ENCODE peak calls at places on chromosomes 16 and 17, in four cellular contexts. O is esophagus muscularis mucosa, V is transverse colon, F is tibial nerve. D is an unnamed sample.

GRCh38 chr17:80817861-80818260 is 173.8 kb upstream of the CHMP6 start:
- DNase-seq in O (no peak), F (no peak), V (no peak), D (no peak)

GRCh38 chr16:56986361-56986760 is 3.0 kb upstream of the NLRC5 start:
- DNase-seq in F (no peak), O (no peak), V (no peak), D (no peak)

GRCh38 chr17:61496957-61497653 is 44.9 kb downstream of the TBX4 start:
- DNase-seq in V (no peak), O (no peak), F (no peak), D (no peak)

GRCh38 chr16:86355538-86355937 is 154.8 kb upstream of the FOXF1 start:
- DNase-seq in O (no peak), V (no peak), F (no peak), D (no peak)

GRCh38 chr17:40482722-40483121 is 18.7 kb downstream of the TNS4 start:
- DNase-seq in V (no peak), F (no peak), O (no peak), D (no peak)

GRCh38 chr17:40350410-40351184 is 13.9 kb downstream of the GJD3 start:
- DNase-seq in V (no peak), O (no peak), F (no peak), D (peak; percentile 31)

GRCh38 chr16:79402920-79403319 is 197.6 kb downstream of the MAF start:
- DNase-seq in F (no peak), V (no peak), O (no peak), D (no peak)

GRCh38 chr17:538096-538973 is 176.3 kb downstream of the VPS53 start:
- DNase-seq in F (no peak), O (no peak), V (no peak), D (no peak)

GRCh38 chr16:62036101-62036806 is at the start of gene CDH8:
- DNase-seq in O (no peak), F (no peak), V (no peak), D (peak; percentile 8)

GRCh38 chr17:59838196-59838911 is 54.4 kb downstream of the TUBD1 start:
- DNase-seq in O (no peak), V (no peak), F (no peak), D (no peak)

GRCh38 chr16:86245351-86245750 is 265.0 kb upstream of the FOXF1 start:
- DNase-seq in O (no peak), F (no peak), V (no peak), D (no peak)

GRCh38 chr17:17526369-17526768 is 30.2 kb upstream of the RASD1 start:
- DNase-seq in O (no peak), V (no peak), F (no peak), D (peak; percentile 41)

GRCh38 chr17:71184716-71185115 is 936.1 kb upstream of the SOX9 start:
- DNase-seq in O (no peak), V (no peak), F (no peak), D (no peak)

GRCh38 chr16:81214745-81215166 is 23.7 kb upstream of the BCO1 start:
- DNase-seq in O (no peak), F (no peak), V (peak; percentile 15), D (no peak)

GRCh38 chr16:49348408-49349176 is 25.0 kb upstream of the C16orf78 start:
- DNase-seq in F (no peak), O (no peak), V (no peak), D (no peak)

GRCh38 chr17:78488156-78488555 is 89.0 kb downstream of the DNAH17 start:
- DNase-seq in V (no peak), F (no peak), O (no peak), D (no peak)

DNA sequence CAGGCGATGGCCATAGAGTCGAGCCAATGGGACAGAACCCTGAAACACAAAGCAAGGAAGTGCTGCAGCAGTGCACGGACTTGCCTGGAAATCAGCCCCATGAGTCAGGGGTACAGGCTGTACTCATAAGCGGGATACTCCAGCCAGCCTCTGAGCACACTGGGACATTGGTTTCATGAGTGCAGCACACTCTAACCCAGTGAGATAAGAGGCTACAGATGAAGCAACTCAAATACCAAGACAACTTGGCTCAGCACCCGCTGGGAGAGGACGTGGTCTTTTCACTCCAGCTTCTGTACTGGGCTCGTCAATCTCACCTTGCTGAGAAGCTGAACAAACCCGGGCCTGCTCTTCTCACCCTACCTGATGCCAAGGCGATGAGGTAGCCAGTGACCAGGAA is 98.2 kb downstream of the AXIN2 start:
- DNase-seq in F (no peak), V (no peak), O (peak; percentile 94), D (peak; percentile 78)
- TF ChIP-seq EP300 in F (peak; percentile 27), V (no peak), O (peak; percentile 97), D (peak; percentile 93)

GRCh38 chr16:3832669-3833068 is 47.8 kb downstream of the CREBBP start:
- DNase-seq in O (no peak), V (no peak), F (no peak), D (no peak)

GRCh38 chr16:3825940-3826339 is 54.6 kb downstream of the CREBBP start:
- DNase-seq in O (no peak), F (no peak), V (no peak), D (no peak)

GRCh38 chr16:3830625-3831254 is 49.8 kb downstream of the CREBBP start:
- DNase-seq in V (no peak), O (peak; percentile 85), F (no peak), D (no peak)

GRCh38 chr16:3825103-3825502 is 55.4 kb downstream of the CREBBP start:
- DNase-seq in F (no peak), V (no peak), O (no peak), D (no peak)

DNA sequence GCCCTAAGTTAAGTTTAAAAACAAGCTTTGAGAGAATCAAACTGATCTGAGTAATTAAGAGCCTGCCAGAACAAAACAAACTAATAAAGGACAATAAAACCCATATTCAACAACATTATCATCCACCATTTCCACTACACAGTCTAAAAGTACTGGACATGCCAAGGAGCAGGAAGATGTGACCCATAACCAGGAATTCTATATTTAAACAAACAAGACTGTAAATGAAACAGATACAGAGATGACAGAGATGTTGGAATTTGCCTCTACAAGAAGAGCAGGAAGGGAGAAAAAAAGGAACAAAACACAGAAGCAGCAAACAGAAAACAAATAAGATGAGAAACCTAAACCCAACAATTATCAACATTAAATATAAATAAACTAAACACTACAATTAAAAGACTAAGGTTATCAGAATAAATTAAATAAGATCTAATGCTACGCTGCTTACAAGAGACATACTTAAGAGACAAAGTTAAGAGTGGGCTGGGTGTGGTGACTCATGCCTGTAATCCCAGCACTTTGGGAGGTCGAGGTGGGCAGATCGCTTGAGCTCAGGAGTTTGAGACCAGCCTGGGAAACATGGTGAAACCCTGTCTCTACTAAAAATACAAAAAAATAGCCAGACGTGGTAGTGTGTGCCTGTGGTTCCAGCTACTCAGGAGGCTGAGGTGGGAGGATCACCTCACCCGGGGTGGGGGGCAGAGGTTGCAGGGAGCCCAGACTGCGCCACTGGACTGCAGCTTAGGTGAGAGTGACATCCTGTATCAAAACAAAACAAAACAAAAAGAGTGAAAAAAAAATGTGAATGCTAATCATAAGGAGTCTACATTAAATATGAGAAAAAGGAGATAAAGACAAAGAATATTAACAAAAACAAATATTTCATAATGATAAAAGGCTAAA is 50.6 kb downstream of the CREBBP start:
- DNase-seq in F (no peak), V (no peak), O (peak; percentile 7), D (no peak)
- TF ChIP-seq POLR2A in F (no peak), V (no peak), O (no peak), D (no peak)

GRCh38 chr16:28183441-28183840 is 28.3 kb downstream of the XPO6 start:
- DNase-seq in V (no peak), F (no peak), O (no peak), D (no peak)

GRCh38 chr16:28181557-28181914 is 30.2 kb downstream of the XPO6 start:
- DNase-seq in V (no peak), F (no peak), O (no peak), D (peak; percentile 15)

GRCh38 chr16:28182183-28182582 is 29.6 kb downstream of the XPO6 start:
- DNase-seq in F (no peak), V (no peak), O (no peak), D (no peak)

GRCh38 chr16:28184625-28185024 is 27.1 kb downstream of the XPO6 start:
- DNase-seq in O (no peak), F (no peak), V (no peak), D (no peak)

DNA sequence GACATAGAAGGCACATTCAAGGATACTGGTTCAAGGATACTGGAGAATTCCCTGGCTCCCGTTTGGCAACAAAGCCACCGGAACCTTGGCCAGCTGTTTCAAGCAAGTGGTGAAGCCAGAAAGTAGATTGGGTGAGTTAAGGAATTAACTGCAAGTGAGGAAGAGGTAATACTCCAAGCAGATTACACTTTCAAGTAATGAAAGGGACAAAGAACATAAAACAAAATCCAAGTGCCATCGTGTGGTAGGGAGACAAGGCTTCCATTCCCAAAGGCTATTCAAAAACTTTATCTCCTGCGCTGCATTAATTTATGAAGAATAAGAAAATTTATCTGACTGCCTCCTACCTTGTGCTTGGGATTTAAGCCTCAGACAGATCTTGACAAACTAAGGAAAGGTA is 27.8 kb downstream of the XPO6 start:
- DNase-seq in V (no peak), F (no peak), O (no peak), D (peak; percentile 47)
- H3K4me1 ChIP-seq in V (peaks cover 67% of the 10 kb centered on the region), F (peaks cover 18% of the 10 kb centered on the region), O (peaks cover 28% of the 10 kb centered on the region), D (peaks cover 20% of the 10 kb centered on the region)

DNA sequence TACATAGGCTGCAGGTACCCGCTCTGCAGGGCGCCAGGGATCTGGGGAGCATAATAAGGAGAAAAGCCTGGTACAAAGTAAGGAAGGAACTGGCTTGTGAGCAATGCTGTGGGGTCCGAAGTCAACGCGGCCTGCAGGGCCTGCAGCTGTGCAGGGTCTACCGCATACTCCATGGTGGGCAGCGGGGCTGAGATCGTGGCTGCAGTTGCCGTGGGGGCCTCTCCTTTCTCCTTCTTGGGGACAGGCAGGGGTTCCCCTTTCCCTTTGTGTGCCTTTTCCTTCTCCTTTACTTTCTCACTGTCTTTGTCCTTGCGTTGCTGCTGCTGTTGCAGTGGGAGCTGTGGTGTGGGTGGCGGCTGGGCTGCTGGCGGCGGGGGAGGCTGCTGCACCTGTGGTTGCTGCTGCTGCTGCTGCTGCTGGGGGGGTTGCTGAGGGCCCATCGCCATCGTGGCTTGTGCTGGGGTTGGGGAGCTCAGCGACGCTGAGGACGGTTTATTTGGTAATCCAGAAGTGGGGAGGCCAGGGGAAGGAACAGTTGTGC is 259.6 kb downstream of the ZFHX3 start:
- DNase-seq in O (peak; percentile 78), V (no peak), F (no peak), D (no peak)
- TF ChIP-seq EP300 in O (no peak), V (no peak), F (no peak), D (no peak)

DNA sequence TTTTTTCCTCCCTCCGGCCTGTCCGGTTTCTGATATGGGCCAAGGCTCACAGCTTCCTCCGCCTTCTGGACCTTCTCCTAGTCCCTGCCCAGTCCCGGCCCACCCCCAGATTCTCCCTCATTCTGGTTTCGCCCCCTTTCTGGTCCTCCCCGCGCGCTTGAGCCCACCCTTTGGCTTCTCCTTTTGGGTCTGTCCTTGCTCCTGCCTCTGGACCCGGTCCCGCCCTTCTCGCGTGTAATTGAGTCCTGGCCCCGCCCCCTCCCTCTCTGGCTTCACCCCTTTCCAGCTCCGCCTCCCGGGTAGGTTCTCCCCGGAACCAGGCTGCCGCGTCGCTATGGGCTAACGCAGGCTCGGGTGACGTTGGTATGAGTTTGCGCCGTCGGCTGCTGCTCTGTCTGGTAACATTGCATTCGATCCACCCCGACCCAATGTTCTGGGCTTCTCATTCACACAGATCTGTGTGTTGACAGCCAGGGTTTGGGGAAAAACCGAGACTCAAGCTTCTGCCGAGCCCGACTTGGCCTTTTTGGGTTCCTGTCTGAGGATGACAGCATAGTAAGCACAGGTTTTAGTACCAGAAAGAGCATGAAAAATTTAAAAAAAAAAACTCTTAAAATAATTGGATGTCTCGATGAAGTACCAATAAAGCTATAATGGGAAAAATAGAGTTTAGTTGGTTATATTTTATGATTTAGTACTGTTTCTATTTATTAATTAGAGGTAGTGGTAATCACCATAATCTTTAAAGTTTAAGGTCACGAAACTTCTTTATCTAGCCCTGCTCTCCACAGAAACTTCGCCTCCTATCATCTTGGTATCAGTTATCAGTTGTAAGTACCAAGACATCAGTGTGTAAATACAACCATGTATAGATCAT is 14.8 kb upstream of the EEF2K start:
- DNase-seq in V (peak; percentile 100), O (peak; percentile 100), F (peak; percentile 100), D (peak; percentile 100)
- TF ChIP-seq POLR2A in V (peak; percentile 97), O (peak; percentile 61), F (peak; percentile 98), D (peak; percentile 97)

D was measured in ovary.